ENCODE peak calls at places on chromosomes 6 and 20, in nine cellular contexts. One of them, this sample, is unnamed.

GRCh38 chr6:169131356-169131755 is 122.3 kb downstream of the THBS2 start:
- DNase-seq in body of pancreas: no peak
- DNase-seq in GM20000: no peak
- DNase-seq in lower leg skin: no peak
- DNase-seq in NAMALWA: no peak
- DNase-seq in PC-3: no peak
- DNase-seq in NCI-H345: no peak
- DNase-seq in astrocyte: peak; percentile 25
- DNase-seq in B cell: no peak
- DNase-seq in this sample: no peak

GRCh38 chr20:25468126-25469075 is 60.9 kb downstream of the GINS1 start:
- DNase-seq in B cell: peak; percentile 5
- DNase-seq in PC-3: no peak
- DNase-seq in body of pancreas: no peak
- DNase-seq in lower leg skin: no peak
- DNase-seq in GM20000: no peak
- DNase-seq in astrocyte: no peak
- DNase-seq in NAMALWA: no peak
- DNase-seq in NCI-H345: no peak
- DNase-seq in this sample: no peak

GRCh38 chr6:71294121-71294523 is 5.5 kb downstream of the OGFRL1 start:
- DNase-seq in lower leg skin: no peak
- DNase-seq in body of pancreas: peak; percentile 22
- DNase-seq in NAMALWA: no peak
- DNase-seq in astrocyte: peak; percentile 98
- DNase-seq in PC-3: peak; percentile 74
- DNase-seq in B cell: no peak
- DNase-seq in GM20000: no peak
- DNase-seq in NCI-H345: no peak
- DNase-seq in this sample: no peak

GRCh38 chr6:1949533-1949932 is 295.9 kb downstream of the GMDS start:
- DNase-seq in body of pancreas: no peak
- DNase-seq in astrocyte: peak; percentile 60
- DNase-seq in lower leg skin: no peak
- DNase-seq in PC-3: peak; percentile 11
- DNase-seq in NAMALWA: no peak
- DNase-seq in NCI-H345: no peak
- DNase-seq in B cell: no peak
- DNase-seq in GM20000: no peak
- DNase-seq in this sample: no peak

GRCh38 chr20:22963581-22963980 is 71.5 kb upstream of the SSTR4 start:
- DNase-seq in body of pancreas: no peak
- DNase-seq in B cell: no peak
- DNase-seq in NAMALWA: no peak
- DNase-seq in PC-3: no peak
- DNase-seq in NCI-H345: no peak
- DNase-seq in GM20000: no peak
- DNase-seq in astrocyte: no peak
- DNase-seq in lower leg skin: no peak
- DNase-seq in this sample: no peak

GRCh38 chr6:118283759-118284158 is 264.3 kb upstream of the PLN start:
- DNase-seq in body of pancreas: peak; percentile 55
- DNase-seq in GM20000: peak; percentile 30
- DNase-seq in B cell: no peak
- DNase-seq in astrocyte: peak; percentile 37
- DNase-seq in lower leg skin: no peak
- DNase-seq in NCI-H345: peak; percentile 67
- DNase-seq in PC-3: peak; percentile 71
- DNase-seq in NAMALWA: peak; percentile 74
- DNase-seq in this sample: no peak

GRCh38 chr20:11261533-11262000 is 587.8 kb upstream of the JAG1 start:
- DNase-seq in lower leg skin: no peak
- DNase-seq in B cell: no peak
- DNase-seq in NAMALWA: no peak
- DNase-seq in PC-3: peak; percentile 72
- DNase-seq in body of pancreas: no peak
- DNase-seq in astrocyte: peak; percentile 97
- DNase-seq in NCI-H345: no peak
- DNase-seq in GM20000: no peak
- DNase-seq in this sample: peak; percentile 38

GRCh38 chr6:132131777-132132176 is 180.6 kb upstream of the CCN2 start:
- DNase-seq in astrocyte: peak; percentile 99
- DNase-seq in NAMALWA: peak; percentile 62
- DNase-seq in PC-3: peak; percentile 90
- DNase-seq in GM20000: peak; percentile 5
- DNase-seq in body of pancreas: peak; percentile 20
- DNase-seq in NCI-H345: no peak
- DNase-seq in lower leg skin: no peak
- DNase-seq in B cell: no peak
- DNase-seq in this sample: no peak

GRCh38 chr20:38152175-38153010 is 12.7 kb downstream of the TGM2 start:
- DNase-seq in NAMALWA: no peak
- DNase-seq in GM20000: peak; percentile 85
- DNase-seq in PC-3: peak; percentile 71
- DNase-seq in astrocyte: peak; percentile 68
- DNase-seq in B cell: peak; percentile 52
- DNase-seq in body of pancreas: peak; percentile 81
- DNase-seq in NCI-H345: peak; percentile 46
- DNase-seq in lower leg skin: peak; percentile 94
- DNase-seq in this sample: peak; percentile 25

GRCh38 chr6:106155219-106155830 is 69.2 kb downstream of the PRDM1 start:
- DNase-seq in body of pancreas: no peak
- DNase-seq in GM20000: no peak
- DNase-seq in lower leg skin: no peak
- DNase-seq in NCI-H345: no peak
- DNase-seq in B cell: no peak
- DNase-seq in PC-3: no peak
- DNase-seq in astrocyte: no peak
- DNase-seq in NAMALWA: no peak
- DNase-seq in this sample: no peak

GRCh38 chr6:9481292-9482029 is 933.4 kb downstream of the TFAP2A start:
- DNase-seq in NAMALWA: no peak
- DNase-seq in astrocyte: peak; percentile 46
- DNase-seq in B cell: no peak
- DNase-seq in lower leg skin: no peak
- DNase-seq in body of pancreas: no peak
- DNase-seq in NCI-H345: no peak
- DNase-seq in GM20000: no peak
- DNase-seq in PC-3: peak; percentile 62
- DNase-seq in this sample: no peak

GRCh38 chr6:142521791-142522190 is 220.0 kb downstream of the ADGRG6 start:
- DNase-seq in NAMALWA: no peak
- DNase-seq in astrocyte: no peak
- DNase-seq in GM20000: no peak
- DNase-seq in lower leg skin: no peak
- DNase-seq in PC-3: no peak
- DNase-seq in body of pancreas: no peak
- DNase-seq in NCI-H345: no peak
- DNase-seq in B cell: no peak
- DNase-seq in this sample: no peak

GRCh38 chr6:57324538-57324937 is 7.1 kb downstream of the PRIM2 start:
- DNase-seq in body of pancreas: no peak
- DNase-seq in lower leg skin: no peak
- DNase-seq in astrocyte: no peak
- DNase-seq in NCI-H345: no peak
- DNase-seq in PC-3: peak; percentile 46
- DNase-seq in B cell: no peak
- DNase-seq in GM20000: peak; percentile 18
- DNase-seq in NAMALWA: peak; percentile 52
- DNase-seq in this sample: no peak

GRCh38 chr20:45069261-45069660 is 31.7 kb downstream of the KCNS1 start:
- DNase-seq in GM20000: no peak
- DNase-seq in lower leg skin: no peak
- DNase-seq in astrocyte: no peak
- DNase-seq in B cell: no peak
- DNase-seq in NCI-H345: no peak
- DNase-seq in PC-3: no peak
- DNase-seq in NAMALWA: no peak
- DNase-seq in body of pancreas: no peak
- DNase-seq in this sample: no peak

GRCh38 chr20:13302647-13303425 is 81.8 kb downstream of the ISM1 start:
- DNase-seq in NAMALWA: peak; percentile 54
- DNase-seq in GM20000: peak; percentile 32
- DNase-seq in lower leg skin: no peak
- DNase-seq in B cell: no peak
- DNase-seq in body of pancreas: no peak
- DNase-seq in astrocyte: no peak
- DNase-seq in NCI-H345: peak; percentile 30
- DNase-seq in PC-3: peak; percentile 73
- DNase-seq in this sample: no peak

GRCh38 chr20:47677314-47678129 is 107.8 kb downstream of the SULF2 start:
- DNase-seq in body of pancreas: peak; percentile 55
- DNase-seq in NAMALWA: peak; percentile 70
- DNase-seq in B cell: peak; percentile 83
- DNase-seq in GM20000: peak; percentile 83
- DNase-seq in NCI-H345: peak; percentile 68
- DNase-seq in PC-3: peak; percentile 77
- DNase-seq in astrocyte: peak; percentile 16
- DNase-seq in lower leg skin: no peak
- DNase-seq in this sample: no peak

GRCh38 chr6:11494786-11495564 is 42.6 kb upstream of the TMEM170B start:
- DNase-seq in astrocyte: no peak
- DNase-seq in B cell: no peak
- DNase-seq in NCI-H345: no peak
- DNase-seq in lower leg skin: no peak
- DNase-seq in GM20000: peak; percentile 27
- DNase-seq in PC-3: no peak
- DNase-seq in NAMALWA: peak; percentile 9
- DNase-seq in body of pancreas: no peak
- DNase-seq in this sample: no peak

GRCh38 chr20:50083034-50083433 is 29.9 kb downstream of the UBE2V1 start:
- DNase-seq in NCI-H345: no peak
- DNase-seq in PC-3: no peak
- DNase-seq in GM20000: no peak
- DNase-seq in lower leg skin: peak; percentile 45
- DNase-seq in B cell: no peak
- DNase-seq in body of pancreas: peak; percentile 7
- DNase-seq in NAMALWA: no peak
- DNase-seq in astrocyte: no peak
- DNase-seq in this sample: no peak

GRCh38 chr6:116876635-116877611 is at the start of gene RFX6:
- DNase-seq in astrocyte: no peak
- DNase-seq in PC-3: no peak
- DNase-seq in GM20000: peak; percentile 33
- DNase-seq in NAMALWA: no peak
- DNase-seq in lower leg skin: no peak
- DNase-seq in body of pancreas: peak; percentile 25
- DNase-seq in B cell: peak; percentile 25
- DNase-seq in NCI-H345: no peak
- DNase-seq in this sample: no peak

GRCh38 chr6:116568111-116568510 is 3.2 kb upstream of the RWDD1 start:
- DNase-seq in body of pancreas: no peak
- DNase-seq in lower leg skin: no peak
- DNase-seq in astrocyte: no peak
- DNase-seq in NCI-H345: no peak
- DNase-seq in PC-3: no peak
- DNase-seq in B cell: no peak
- DNase-seq in NAMALWA: no peak
- DNase-seq in GM20000: no peak
- DNase-seq in this sample: no peak

GRCh38 chr6:77620290-77620882 is 32.5 kb upstream of the MEI4 start:
- DNase-seq in lower leg skin: no peak
- DNase-seq in B cell: no peak
- DNase-seq in body of pancreas: peak; percentile 14
- DNase-seq in GM20000: no peak
- DNase-seq in NCI-H345: no peak
- DNase-seq in PC-3: peak; percentile 3
- DNase-seq in astrocyte: no peak
- DNase-seq in NAMALWA: peak; percentile 43
- DNase-seq in this sample: no peak

GRCh38 chr20:13348301-13349239 is 127.5 kb downstream of the ISM1 start:
- DNase-seq in PC-3: no peak
- DNase-seq in NCI-H345: no peak
- DNase-seq in lower leg skin: no peak
- DNase-seq in body of pancreas: no peak
- DNase-seq in GM20000: no peak
- DNase-seq in NAMALWA: no peak
- DNase-seq in B cell: no peak
- DNase-seq in astrocyte: no peak
- DNase-seq in this sample: no peak

GRCh38 chr6:5712349-5713215 is 294.1 kb downstream of the NRN1 start:
- DNase-seq in GM20000: no peak
- DNase-seq in astrocyte: no peak
- DNase-seq in NCI-H345: no peak
- DNase-seq in NAMALWA: no peak
- DNase-seq in body of pancreas: no peak
- DNase-seq in B cell: no peak
- DNase-seq in PC-3: no peak
- DNase-seq in lower leg skin: no peak
- DNase-seq in this sample: no peak

GRCh38 chr6:44646355-44646754 is 258.8 kb downstream of the CDC5L start:
- DNase-seq in PC-3: no peak
- DNase-seq in NCI-H345: no peak
- DNase-seq in NAMALWA: no peak
- DNase-seq in GM20000: no peak
- DNase-seq in body of pancreas: no peak
- DNase-seq in B cell: no peak
- DNase-seq in astrocyte: peak; percentile 97
- DNase-seq in lower leg skin: no peak
- DNase-seq in this sample: no peak

GRCh38 chr6:16723833-16724232 is 37.4 kb downstream of the ATXN1 start:
- DNase-seq in GM20000: no peak
- DNase-seq in lower leg skin: no peak
- DNase-seq in NCI-H345: no peak
- DNase-seq in NAMALWA: no peak
- DNase-seq in body of pancreas: no peak
- DNase-seq in PC-3: peak; percentile 90
- DNase-seq in astrocyte: peak; percentile 99
- DNase-seq in B cell: no peak
- DNase-seq in this sample: no peak

GRCh38 chr6:137680678-137681346 is 186.2 kb upstream of the TNFAIP3 start:
- DNase-seq in lower leg skin: no peak
- DNase-seq in body of pancreas: no peak
- DNase-seq in NCI-H345: no peak
- DNase-seq in PC-3: peak; percentile 4
- DNase-seq in NAMALWA: no peak
- DNase-seq in astrocyte: peak; percentile 24
- DNase-seq in GM20000: no peak
- DNase-seq in B cell: no peak
- DNase-seq in this sample: no peak

GRCh38 chr20:47727909-47728361 is 57.3 kb downstream of the SULF2 start:
- DNase-seq in GM20000: no peak
- DNase-seq in NAMALWA: no peak
- DNase-seq in body of pancreas: no peak
- DNase-seq in lower leg skin: no peak
- DNase-seq in PC-3: no peak
- DNase-seq in B cell: no peak
- DNase-seq in astrocyte: no peak
- DNase-seq in NCI-H345: no peak
- DNase-seq in this sample: no peak

GRCh38 chr6:23784313-23784919 is 341.6 kb upstream of the NRSN1 start:
- DNase-seq in body of pancreas: no peak
- DNase-seq in astrocyte: peak; percentile 1
- DNase-seq in NAMALWA: no peak
- DNase-seq in PC-3: no peak
- DNase-seq in NCI-H345: no peak
- DNase-seq in B cell: no peak
- DNase-seq in lower leg skin: no peak
- DNase-seq in GM20000: no peak
- DNase-seq in this sample: no peak

GRCh38 chr6:161449521-161449920 is 175.7 kb upstream of the AGPAT4 start:
- DNase-seq in astrocyte: no peak
- DNase-seq in GM20000: no peak
- DNase-seq in NAMALWA: no peak
- DNase-seq in body of pancreas: no peak
- DNase-seq in B cell: no peak
- DNase-seq in NCI-H345: no peak
- DNase-seq in lower leg skin: peak; percentile 8
- DNase-seq in PC-3: no peak
- DNase-seq in this sample: no peak

GRCh38 chr20:8515810-8516435 is 383.9 kb downstream of the PLCB1 start:
- DNase-seq in astrocyte: no peak
- DNase-seq in body of pancreas: no peak
- DNase-seq in PC-3: no peak
- DNase-seq in NAMALWA: no peak
- DNase-seq in GM20000: no peak
- DNase-seq in NCI-H345: no peak
- DNase-seq in B cell: no peak
- DNase-seq in lower leg skin: no peak
- DNase-seq in this sample: no peak

GRCh38 chr6:113057567-113058053 is 710.5 kb downstream of the RFPL4B start:
- DNase-seq in lower leg skin: no peak
- DNase-seq in B cell: no peak
- DNase-seq in NCI-H345: no peak
- DNase-seq in body of pancreas: no peak
- DNase-seq in PC-3: no peak
- DNase-seq in NAMALWA: no peak
- DNase-seq in GM20000: no peak
- DNase-seq in astrocyte: peak; percentile 12
- DNase-seq in this sample: no peak